ENCODE peak calls at places on chromosomes 7 and 10, in ten cellular contexts. One of them, this sample, is unnamed.

GRCh38 chr7:100687740-100688592 is 6.1 kb downstream of the GIGYF1 start:
- DNase-seq in K562: no peak
- DNase-seq in fibroblast of lung: no peak
- DNase-seq in HCT116: no peak
- DNase-seq in endodermal cell: no peak
- DNase-seq in PC-3: no peak
- DNase-seq in IMR-90: peak; percentile 46
- DNase-seq in mesenchymal stem cell: no peak
- DNase-seq in GM12878: no peak
- DNase-seq in colonic mucosa: no peak
- DNase-seq in this sample: no peak

GRCh38 chr10:86292462-86293322 is 73.9 kb downstream of the GRID1 start:
- DNase-seq in IMR-90: no peak
- DNase-seq in colonic mucosa: peak; percentile 13
- DNase-seq in endodermal cell: peak; percentile 38
- DNase-seq in mesenchymal stem cell: no peak
- DNase-seq in GM12878: no peak
- DNase-seq in fibroblast of lung: no peak
- DNase-seq in HCT116: no peak
- DNase-seq in PC-3: no peak
- DNase-seq in K562: no peak
- DNase-seq in this sample: no peak

GRCh38 chr7:151233111-151233701 is 923 bp downstream of the CHPF2 start:
- DNase-seq in PC-3: peak; percentile 76
- DNase-seq in endodermal cell: no peak
- DNase-seq in mesenchymal stem cell: peak; percentile 83
- DNase-seq in GM12878: no peak
- DNase-seq in HCT116: no peak
- DNase-seq in K562: peak; percentile 65
- DNase-seq in IMR-90: peak; percentile 89
- DNase-seq in fibroblast of lung: peak; percentile 64
- DNase-seq in colonic mucosa: no peak
- DNase-seq in this sample: peak; percentile 89

GRCh38 chr10:6803429-6803783 is 223.3 kb upstream of the PRKCQ start:
- DNase-seq in K562: no peak
- DNase-seq in mesenchymal stem cell: no peak
- DNase-seq in fibroblast of lung: no peak
- DNase-seq in HCT116: no peak
- DNase-seq in endodermal cell: no peak
- DNase-seq in PC-3: no peak
- DNase-seq in GM12878: no peak
- DNase-seq in IMR-90: no peak
- DNase-seq in colonic mucosa: no peak
- DNase-seq in this sample: no peak

GRCh38 chr10:109411897-109412296 is 511.4 kb downstream of the XPNPEP1 start:
- DNase-seq in endodermal cell: no peak
- DNase-seq in HCT116: no peak
- DNase-seq in IMR-90: no peak
- DNase-seq in mesenchymal stem cell: peak; percentile 32
- DNase-seq in GM12878: no peak
- DNase-seq in PC-3: no peak
- DNase-seq in K562: no peak
- DNase-seq in colonic mucosa: no peak
- DNase-seq in fibroblast of lung: no peak
- DNase-seq in this sample: no peak

GRCh38 chr7:24978837-24979469 is 1.0 kb downstream of the OSBPL3 start:
- DNase-seq in IMR-90: no peak
- DNase-seq in colonic mucosa: no peak
- DNase-seq in PC-3: peak; percentile 50
- DNase-seq in K562: peak; percentile 54
- DNase-seq in GM12878: no peak
- DNase-seq in mesenchymal stem cell: no peak
- DNase-seq in fibroblast of lung: peak; percentile 30
- DNase-seq in endodermal cell: peak; percentile 75
- DNase-seq in HCT116: no peak
- DNase-seq in this sample: no peak

GRCh38 chr10:35271086-35271834 is 65.0 kb upstream of the CCNY start:
- DNase-seq in fibroblast of lung: no peak
- DNase-seq in mesenchymal stem cell: peak; percentile 13
- DNase-seq in PC-3: no peak
- DNase-seq in K562: no peak
- DNase-seq in GM12878: no peak
- DNase-seq in colonic mucosa: no peak
- DNase-seq in endodermal cell: no peak
- DNase-seq in HCT116: no peak
- DNase-seq in IMR-90: no peak
- DNase-seq in this sample: no peak

GRCh38 chr7:86953653-86954336 is 105.7 kb downstream of the ELAPOR2 start:
- DNase-seq in GM12878: no peak
- DNase-seq in HCT116: no peak
- DNase-seq in colonic mucosa: no peak
- DNase-seq in fibroblast of lung: no peak
- DNase-seq in endodermal cell: no peak
- DNase-seq in mesenchymal stem cell: no peak
- DNase-seq in PC-3: no peak
- DNase-seq in IMR-90: no peak
- DNase-seq in K562: no peak
- DNase-seq in this sample: no peak

GRCh38 chr7:3880221-3880935 is 579.3 kb downstream of the SDK1 start:
- DNase-seq in PC-3: no peak
- DNase-seq in colonic mucosa: no peak
- DNase-seq in fibroblast of lung: peak; percentile 33
- DNase-seq in HCT116: no peak
- DNase-seq in mesenchymal stem cell: no peak
- DNase-seq in IMR-90: no peak
- DNase-seq in K562: no peak
- DNase-seq in GM12878: no peak
- DNase-seq in endodermal cell: no peak
- DNase-seq in this sample: no peak

GRCh38 chr10:22712959-22713852 is 1.2 kb downstream of the PIP4K2A start:
- DNase-seq in mesenchymal stem cell: peak; percentile 56
- DNase-seq in GM12878: no peak
- DNase-seq in PC-3: peak; percentile 25
- DNase-seq in HCT116: no peak
- DNase-seq in endodermal cell: peak; percentile 65
- DNase-seq in colonic mucosa: peak; percentile 30
- DNase-seq in K562: peak; percentile 58
- DNase-seq in fibroblast of lung: peak; percentile 60
- DNase-seq in IMR-90: peak; percentile 33
- DNase-seq in this sample: peak; percentile 63

DNA sequence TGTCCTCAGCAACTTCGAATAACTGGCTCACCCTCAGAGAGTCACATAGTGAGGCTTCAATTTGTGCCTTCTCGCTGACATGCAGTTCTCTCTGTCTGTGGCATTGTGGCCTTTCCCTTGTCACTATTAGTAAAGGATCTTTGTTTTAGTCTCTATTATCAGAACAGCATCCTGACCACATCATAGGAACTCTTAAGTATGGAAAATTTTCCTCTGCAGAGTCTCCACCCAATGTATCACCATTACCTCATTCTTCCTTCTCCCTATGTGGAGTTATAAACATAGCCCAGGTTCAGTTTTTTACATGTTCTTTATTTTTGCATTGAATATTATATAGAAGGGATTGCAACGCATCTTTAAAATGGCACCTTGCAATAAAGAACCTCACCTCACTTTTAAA is 112.9 kb downstream of the FAM107B start:
- DNase-seq in IMR-90: no peak
- DNase-seq in colonic mucosa: no peak
- DNase-seq in fibroblast of lung: no peak
- DNase-seq in mesenchymal stem cell: no peak
- DNase-seq in endodermal cell: no peak
- DNase-seq in HCT116: no peak
- DNase-seq in PC-3: no peak
- DNase-seq in K562: no peak
- DNase-seq in GM12878: no peak
- DNase-seq in this sample: no peak
- H3K9me3 ChIP-seq in IMR-90: no peaks in the 10 kb centered on the region
- H3K9me3 ChIP-seq in colonic mucosa: no peaks in the 10 kb centered on the region
- H3K9me3 ChIP-seq in fibroblast of lung: no peaks in the 10 kb centered on the region
- H3K9me3 ChIP-seq in mesenchymal stem cell: no peaks in the 10 kb centered on the region
- H3K9me3 ChIP-seq in endodermal cell: no peaks in the 10 kb centered on the region
- H3K9me3 ChIP-seq in HCT116: no peaks in the 10 kb centered on the region
- H3K9me3 ChIP-seq in PC-3: no peaks in the 10 kb centered on the region
- H3K9me3 ChIP-seq in K562: peaks cover 2% of the 10 kb centered on the region
- H3K9me3 ChIP-seq in GM12878: peaks cover 24% of the 10 kb centered on the region
- H3K9me3 ChIP-seq in this sample: no peaks in the 10 kb centered on the region

DNA sequence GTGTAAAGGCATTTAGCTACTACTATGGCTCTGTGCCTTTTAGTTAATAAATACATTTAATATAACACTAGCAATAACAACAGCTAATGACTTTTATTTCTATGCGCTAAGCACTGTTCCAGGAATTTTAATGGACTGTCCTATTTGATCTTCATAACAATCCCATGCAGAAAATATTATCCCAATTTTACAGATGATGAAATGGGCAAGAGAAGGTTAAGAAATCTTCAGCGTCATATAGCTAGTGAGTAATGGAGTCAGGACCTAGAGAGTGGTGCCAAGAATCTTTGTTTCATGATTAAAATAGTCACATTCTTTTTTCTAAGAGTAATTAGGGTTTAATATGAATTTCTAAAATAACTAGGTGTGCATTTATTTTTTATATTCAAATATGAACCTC is 32.4 kb downstream of the ACTA2 start:
- DNase-seq in GM12878: no peak
- DNase-seq in fibroblast of lung: peak; percentile 61
- DNase-seq in K562: no peak
- DNase-seq in colonic mucosa: no peak
- DNase-seq in PC-3: no peak
- DNase-seq in endodermal cell: no peak
- DNase-seq in mesenchymal stem cell: no peak
- DNase-seq in IMR-90: peak; percentile 31
- DNase-seq in HCT116: no peak
- DNase-seq in this sample: peak; percentile 69
- H3K9ac ChIP-seq in GM12878: no peak overlapping the region
- H3K9ac ChIP-seq in fibroblast of lung: no peak overlapping the region
- H3K9ac ChIP-seq in K562: no peak overlapping the region
- H3K9ac ChIP-seq in colonic mucosa: no peak overlapping the region
- H3K9ac ChIP-seq in PC-3: no peak overlapping the region
- H3K9ac ChIP-seq in endodermal cell: no peak overlapping the region
- H3K9ac ChIP-seq in mesenchymal stem cell: no peak overlapping the region
- H3K9ac ChIP-seq in IMR-90: no peak overlapping the region
- H3K9ac ChIP-seq in HCT116: no peak overlapping the region
- H3K9ac ChIP-seq in this sample: no peak overlapping the region

GRCh38 chr10:58557714-58558113 is 45.0 kb downstream of the BICC1 start:
- DNase-seq in endodermal cell: no peak
- DNase-seq in K562: no peak
- DNase-seq in PC-3: no peak
- DNase-seq in IMR-90: no peak
- DNase-seq in fibroblast of lung: no peak
- DNase-seq in HCT116: no peak
- DNase-seq in colonic mucosa: no peak
- DNase-seq in mesenchymal stem cell: no peak
- DNase-seq in GM12878: no peak
- DNase-seq in this sample: no peak

GRCh38 chr10:58554316-58554715 is 41.6 kb downstream of the BICC1 start:
- DNase-seq in GM12878: no peak
- DNase-seq in fibroblast of lung: no peak
- DNase-seq in HCT116: no peak
- DNase-seq in colonic mucosa: no peak
- DNase-seq in mesenchymal stem cell: no peak
- DNase-seq in K562: no peak
- DNase-seq in PC-3: no peak
- DNase-seq in IMR-90: no peak
- DNase-seq in endodermal cell: no peak
- DNase-seq in this sample: peak; percentile 42

GRCh38 chr10:58555170-58555929 is 42.7 kb downstream of the BICC1 start:
- DNase-seq in K562: no peak
- DNase-seq in IMR-90: no peak
- DNase-seq in endodermal cell: no peak
- DNase-seq in mesenchymal stem cell: no peak
- DNase-seq in PC-3: no peak
- DNase-seq in fibroblast of lung: no peak
- DNase-seq in GM12878: no peak
- DNase-seq in HCT116: no peak
- DNase-seq in colonic mucosa: no peak
- DNase-seq in this sample: no peak

GRCh38 chr10:58556516-58556915 is 43.8 kb downstream of the BICC1 start:
- DNase-seq in K562: no peak
- DNase-seq in colonic mucosa: no peak
- DNase-seq in GM12878: no peak
- DNase-seq in HCT116: no peak
- DNase-seq in endodermal cell: no peak
- DNase-seq in IMR-90: no peak
- DNase-seq in fibroblast of lung: no peak
- DNase-seq in PC-3: peak; percentile 44
- DNase-seq in mesenchymal stem cell: no peak
- DNase-seq in this sample: no peak

DNA sequence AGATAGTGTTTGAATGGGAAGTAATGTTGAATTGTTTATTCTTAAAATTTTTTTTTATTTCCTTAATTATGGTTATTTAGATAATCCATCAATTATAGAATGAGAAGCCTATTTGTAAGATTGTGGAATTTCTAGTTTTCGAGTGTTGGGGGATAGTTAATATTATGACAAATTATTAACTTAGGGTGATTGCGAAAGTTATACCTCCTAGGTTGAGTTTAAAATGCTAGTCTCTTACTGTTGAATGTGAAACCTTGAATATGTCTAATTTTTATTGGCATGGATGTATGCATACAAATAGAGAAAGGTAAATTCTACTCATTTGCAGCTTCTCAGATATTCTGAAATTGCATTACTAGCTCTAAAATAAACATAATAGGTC is 43.2 kb downstream of the BICC1 start:
- DNase-seq in mesenchymal stem cell: no peak
- DNase-seq in K562: no peak
- DNase-seq in fibroblast of lung: no peak
- DNase-seq in HCT116: no peak
- DNase-seq in IMR-90: no peak
- DNase-seq in colonic mucosa: no peak
- DNase-seq in GM12878: no peak
- DNase-seq in PC-3: no peak
- DNase-seq in endodermal cell: no peak
- DNase-seq in this sample: no peak
- H3K9me3 ChIP-seq in mesenchymal stem cell: peaks cover 12% of the 10 kb centered on the region
- H3K9me3 ChIP-seq in K562: no peaks in the 10 kb centered on the region
- H3K9me3 ChIP-seq in fibroblast of lung: no peaks in the 10 kb centered on the region
- H3K9me3 ChIP-seq in HCT116: no peaks in the 10 kb centered on the region
- H3K9me3 ChIP-seq in IMR-90: peaks cover 2% of the 10 kb centered on the region
- H3K9me3 ChIP-seq in colonic mucosa: no peaks in the 10 kb centered on the region
- H3K9me3 ChIP-seq in GM12878: no peaks in the 10 kb centered on the region
- H3K9me3 ChIP-seq in PC-3: peaks cover 12% of the 10 kb centered on the region
- H3K9me3 ChIP-seq in endodermal cell: peaks cover 13% of the 10 kb centered on the region
- H3K9me3 ChIP-seq in this sample: no peaks in the 10 kb centered on the region

DNA sequence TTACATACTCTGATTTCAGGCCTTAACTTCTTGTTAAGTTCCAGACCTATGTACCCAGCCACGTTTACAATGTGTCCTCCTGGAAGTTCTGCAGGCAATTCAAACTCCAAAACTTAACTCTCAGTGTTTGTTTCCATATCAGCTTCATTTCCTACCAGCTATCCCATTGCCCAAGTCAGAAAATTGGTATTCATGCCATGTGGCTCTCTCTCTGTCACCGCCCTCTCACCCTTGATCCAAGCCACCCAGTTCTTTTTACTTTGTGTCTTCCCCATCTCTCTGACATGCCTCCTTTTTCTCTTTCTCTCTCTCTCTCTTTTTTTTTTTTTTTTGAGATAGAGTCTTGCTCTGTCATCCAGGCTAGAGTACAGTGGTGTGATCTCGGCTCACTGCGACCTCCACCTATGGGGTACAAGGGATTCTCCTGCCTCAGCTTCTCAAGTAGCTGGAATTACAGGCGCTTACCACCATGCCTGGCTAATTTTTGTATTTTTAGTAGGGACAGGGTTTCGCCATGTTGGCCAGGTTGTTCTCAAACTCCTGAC is 33.9 kb downstream of the ARL4A start:
- DNase-seq in fibroblast of lung: no peak
- DNase-seq in K562: peak; percentile 56
- DNase-seq in IMR-90: no peak
- DNase-seq in colonic mucosa: no peak
- DNase-seq in mesenchymal stem cell: no peak
- DNase-seq in endodermal cell: no peak
- DNase-seq in PC-3: no peak
- DNase-seq in GM12878: no peak
- DNase-seq in HCT116: no peak
- DNase-seq in this sample: no peak
- H3K9ac ChIP-seq in fibroblast of lung: no peak overlapping the region
- H3K9ac ChIP-seq in K562: no peak overlapping the region
- H3K9ac ChIP-seq in IMR-90: no peak overlapping the region
- H3K9ac ChIP-seq in colonic mucosa: no peak overlapping the region
- H3K9ac ChIP-seq in mesenchymal stem cell: no peak overlapping the region
- H3K9ac ChIP-seq in endodermal cell: no peak overlapping the region
- H3K9ac ChIP-seq in PC-3: no peak overlapping the region
- H3K9ac ChIP-seq in GM12878: no peak overlapping the region
- H3K9ac ChIP-seq in HCT116: no peak overlapping the region
- H3K9ac ChIP-seq in this sample: no peak overlapping the region

This sample was measured in adipocyte.